ENCODE peak calls at places on chromosomes 12 and 14, in ten cellular contexts. W is neural progenitor cell; O is SK-N-SH; S is CD8-positive, alpha-beta T cell; L is HL-60; K is OCI-LY7; B is astrocyte of the spinal cord; N is endodermal cell; I is PC-3; Z is left lung. G is an unnamed sample.

GRCh38 chr12:14514154-14514842 is 53.4 kb downstream of the PLBD1 start:
- DNase-seq in K (peak; percentile 80), W (peak; percentile 21), S (no peak), I (peak; percentile 93), B (peak; percentile 35), L (peak; percentile 57), Z (no peak), O (peak; percentile 8), N (peak; percentile 66), G (peak; percentile 89)

GRCh38 chr14:106286697-106287290 is 760.4 kb downstream of the TMEM121 start:
- DNase-seq in K (no peak), O (peak; percentile 73), Z (no peak), W (no peak), N (no peak), S (no peak), B (no peak), L (no peak), I (no peak), G (peak; percentile 66)

GRCh38 chr12:106717671-106718070 is 56.8 kb upstream of the RIC8B start:
- DNase-seq in I (no peak), L (no peak), W (no peak), S (no peak), N (no peak), K (no peak), O (no peak), B (no peak), Z (no peak), G (no peak)

GRCh38 chr14:68628605-68629310 is 164.1 kb downstream of the ZFP36L1 start:
- DNase-seq in B (no peak), N (peak; percentile 83), S (peak; percentile 58), L (no peak), Z (no peak), I (peak; percentile 38), W (peak; percentile 30), O (no peak), K (no peak), G (no peak)

GRCh38 chr14:102182190-102182589 is 42.5 kb downstream of the WDR20 start:
- DNase-seq in Z (no peak), S (no peak), K (no peak), I (peak; percentile 41), N (no peak), W (no peak), B (peak; percentile 57), L (no peak), O (no peak), G (peak; percentile 62)

GRCh38 chr12:87311206-87311605 is 718.0 kb downstream of the C12orf50 start:
- DNase-seq in O (no peak), S (no peak), B (peak; percentile 48), Z (no peak), L (no peak), W (no peak), I (no peak), N (no peak), K (no peak), G (no peak)

GRCh38 chr12:125346361-125346760 is 281.1 kb downstream of the AACS start:
- DNase-seq in Z (no peak), K (peak; percentile 87), B (no peak), L (no peak), W (no peak), N (peak; percentile 58), O (no peak), I (peak; percentile 11), S (no peak), G (no peak)

GRCh38 chr12:69639400-69640016 is 28.8 kb upstream of the LRRC10 start:
- DNase-seq in Z (peak; percentile 56), K (peak; percentile 71), W (peak; percentile 81), L (peak; percentile 61), S (peak; percentile 51), O (peak; percentile 73), N (peak; percentile 94), B (peak; percentile 66), I (peak; percentile 82), G (peak; percentile 86)

GRCh38 chr14:35558680-35559079 is 24.7 kb downstream of the INSM2 start:
- DNase-seq in K (no peak), I (no peak), O (no peak), S (no peak), L (no peak), B (no peak), Z (no peak), N (peak; percentile 49), W (peak; percentile 77), G (no peak)

GRCh38 chr12:124026755-124027745 is 54.0 kb downstream of the ZNF664 start:
- DNase-seq in N (no peak), K (no peak), O (no peak), L (no peak), I (peak; percentile 76), W (no peak), Z (no peak), B (peak; percentile 40), S (no peak), G (no peak)

GRCh38 chr12:7207866-7208612 is 18.6 kb downstream of the PEX5 start:
- DNase-seq in Z (no peak), L (no peak), O (no peak), I (no peak), B (no peak), K (no peak), W (no peak), N (no peak), S (no peak), G (no peak)
- H3K4me3 ChIP-seq in Z (no peak overlapping the region), L (no peak overlapping the region), O (no peak overlapping the region), I (no peak overlapping the region), B (no peak overlapping the region), K (no peak overlapping the region), W (no peak overlapping the region), N (no peak overlapping the region), S (no peak overlapping the region), G (no peak overlapping the region)

GRCh38 chr12:48831257-48831656 is 13.0 kb downstream of the CACNB3 start:
- DNase-seq in N (no peak), Z (no peak), L (no peak), O (no peak), S (no peak), I (no peak), W (no peak), B (no peak), K (no peak), G (no peak)
- TF ChIP-seq CTCF in N (no peak), Z (no peak), L (no peak), O (no peak), S (no peak), I (no peak), W (no peak), B (no peak), K (no peak), G (no peak)

GRCh38 chr12:52148541-52149181 is 43.2 kb downstream of the KRT80 start:
- DNase-seq in Z (peak; percentile 82), I (peak; percentile 97), N (peak; percentile 85), B (no peak), L (no peak), O (no peak), S (no peak), W (no peak), K (no peak), G (no peak)
- H3K4me3 ChIP-seq in Z (no peak overlapping the region), I (no peak overlapping the region), N (no peak overlapping the region), B (no peak overlapping the region), L (no peak overlapping the region), O (no peak overlapping the region), S (no peak overlapping the region), W (no peak overlapping the region), K (no peak overlapping the region), G (no peak overlapping the region)

GRCh38 chr14:92460916-92461579 is 52.5 kb upstream of the RIN3 start:
- DNase-seq in N (peak; percentile 55), Z (peak; percentile 56), O (no peak), S (no peak), K (no peak), I (peak; percentile 17), B (peak; percentile 65), L (peak; percentile 74), W (no peak), G (no peak)
- TF ChIP-seq CTCF in N (no peak), Z (no peak), O (no peak), S (no peak), K (no peak), I (no peak), B (no peak), L (no peak), W (no peak), G (no peak)

DNA sequence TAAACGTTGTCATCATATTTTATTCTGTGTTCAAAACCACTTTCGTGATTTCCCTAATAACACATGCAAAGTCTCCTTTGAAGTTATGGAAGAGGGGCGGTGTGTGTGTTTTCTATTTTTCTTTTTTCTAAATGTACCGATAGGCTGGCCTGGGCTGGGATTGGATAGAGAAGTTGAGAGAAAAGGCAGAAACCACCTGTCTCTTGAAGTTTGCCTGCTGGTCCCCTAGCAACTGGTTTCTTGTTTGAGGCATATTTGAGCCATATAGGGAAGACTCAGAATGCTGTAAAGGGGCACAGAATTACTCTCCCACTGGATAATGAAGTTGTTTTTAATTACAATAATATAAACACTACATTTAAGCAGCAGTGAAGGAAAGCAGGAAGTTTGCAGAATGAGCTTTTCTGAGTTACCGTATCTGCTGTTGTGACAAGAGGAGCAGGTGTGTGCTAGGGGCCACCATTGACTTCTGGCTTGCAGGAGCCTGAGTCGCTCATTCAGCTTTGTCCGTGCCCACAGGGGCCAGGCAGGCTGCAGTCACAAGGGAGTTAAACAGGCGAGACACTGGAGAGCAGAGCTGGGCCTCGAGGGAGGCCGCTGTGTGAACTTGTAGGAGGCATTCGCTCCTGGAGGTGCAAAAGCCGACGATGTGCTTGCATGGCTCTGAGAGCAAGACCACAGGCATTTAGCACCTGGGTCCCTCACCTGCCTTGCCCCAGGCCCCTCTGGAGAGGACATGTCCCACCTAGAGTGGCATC is 173.9 kb upstream of the RGS6 start:
- DNase-seq in Z (no peak), W (no peak), I (no peak), O (no peak), L (no peak), B (no peak), K (peak; percentile 25), N (no peak), S (no peak), G (no peak)
- H3K4me3 ChIP-seq in Z (no peak overlapping the region), W (no peak overlapping the region), I (no peak overlapping the region), O (no peak overlapping the region), L (no peak overlapping the region), B (no peak overlapping the region), K (no peak overlapping the region), N (no peak overlapping the region), S (no peak overlapping the region), G (no peak overlapping the region)